ENCODE peak calls at places on chromosomes 1 and 21, in six cellular contexts. T is brain microvascular endothelial cell, J is SW480, I is GM13977, R is HuH-7, Z is endothelial cell. H is an unnamed sample.

GRCh38 chr1:172352435-172352834 is 68.0 kb upstream of the C1orf105 start:
- DNase-seq in T (no peak), J (peak), I (no peak), R (no peak), Z (no peak), H (peak)

GRCh38 chr1:98749152-98749756 is 87.7 kb downstream of the SNX7 start:
- DNase-seq in T (no peak), J (peak), I (no peak), R (no peak), Z (no peak), H (no peak)

GRCh38 chr1:22543679-22544078 is 19.6 kb upstream of the EPHA8 start:
- DNase-seq in T (no peak), J (no peak), I (no peak), R (no peak), Z (no peak), H (no peak)

GRCh38 chr21:26199471-26199870 is 28.9 kb upstream of the APP start:
- DNase-seq in T (no peak), J (no peak), I (no peak), R (no peak), Z (no peak), H (no peak)

GRCh38 chr1:3380465-3380864 is 74.0 kb upstream of the ARHGEF16 start:
- DNase-seq in T (no peak), J (no peak), I (no peak), R (no peak), Z (no peak), H (peak)

GRCh38 chr1:115837762-115838421 is 3.0 kb downstream of the NHLH2 start:
- DNase-seq in T (no peak), J (no peak), I (no peak), R (no peak), Z (peak), H (no peak)

GRCh38 chr1:172746091-172746949 is 87.4 kb downstream of the FASLG start:
- DNase-seq in T (peak), J (peak), I (peak), R (peak), Z (no peak), H (peak)

GRCh38 chr1:93591291-93591832 is 90.3 kb downstream of the BCAR3 start:
- DNase-seq in T (no peak), J (peak), I (no peak), R (peak), Z (no peak), H (peak)

GRCh38 chr1:221247050-221247449 is 367.8 kb downstream of the HLX start:
- DNase-seq in T (no peak), J (no peak), I (no peak), R (no peak), Z (no peak), H (no peak)

H was measured in RCC 7860.